ENCODE peak calls at places on chromosome 10, in four cellular contexts. K, O, M and I are unnamed samples.

GRCh38 chr10:71455035-71455434 is 58.3 kb downstream of the CDH23 start:
- DNase-seq in O (no peak), K (no peak), M (no peak), I (no peak)

GRCh38 chr10:73625884-73626753 is 15.2 kb downstream of the MYOZ1 start:
- DNase-seq in K (peak), O (peak), M (peak), I (peak)

GRCh38 chr10:100551231-100551630 is 15.5 kb downstream of the HIF1AN start:
- DNase-seq in M (no peak), O (no peak), K (no peak), I (no peak)

GRCh38 chr10:74103560-74104248 is 46.9 kb downstream of the AP3M1 start:
- DNase-seq in O (no peak), M (no peak), K (peak), I (peak)

GRCh38 chr10:110357252-110357780 is 52.6 kb upstream of the SMNDC1 start:
- DNase-seq in M (peak), O (no peak), K (no peak), I (peak)

GRCh38 chr10:126245501-126245900 is 142.8 kb downstream of the ADAM12 start:
- DNase-seq in O (no peak), K (no peak), M (no peak), I (no peak)

GRCh38 chr10:22417736-22418268 is 72.5 kb downstream of the SPAG6 start:
- DNase-seq in M (no peak), K (no peak), O (no peak), I (no peak)

GRCh38 chr10:30862486-30862885 is 169.2 kb downstream of the ZNF438 start:
- DNase-seq in M (no peak), O (no peak), K (no peak), I (peak)

GRCh38 chr10:17286562-17287089 is 58.6 kb downstream of the VIM start:
- DNase-seq in M (no peak), K (no peak), O (no peak), I (no peak)

GRCh38 chr10:118449521-118449920 is 107.4 kb upstream of the FAM204A start:
- DNase-seq in K (no peak), M (no peak), O (no peak), I (no peak)

GRCh38 chr10:71390435-71390820 is 6.3 kb upstream of the CDH23 start:
- DNase-seq in K (no peak), O (no peak), M (no peak), I (no peak)

GRCh38 chr10:115963848-115964247 is 309.2 kb downstream of the GFRA1 start:
- DNase-seq in O (no peak), M (no peak), K (no peak), I (peak)

GRCh38 chr10:30354669-30355068 is 5.6 kb upstream of the MTPAP start:
- DNase-seq in K (no peak), O (no peak), M (no peak), I (no peak)

GRCh38 chr10:44293306-44293778 is 91.6 kb downstream of the CXCL12 start:
- DNase-seq in M (no peak), O (no peak), K (no peak), I (no peak)

GRCh38 chr10:75717126-75717916 is 285.9 kb downstream of the LRMDA start:
- DNase-seq in M (no peak), O (no peak), K (no peak), I (no peak)

GRCh38 chr10:25226775-25227682 is 52.2 kb downstream of the GPR158 start:
- DNase-seq in M (peak), K (no peak), O (peak), I (peak)

GRCh38 chr10:119778776-119779445 is 53.1 kb downstream of the INPP5F start:
- DNase-seq in M (no peak), K (no peak), O (no peak), I (no peak)

GRCh38 chr10:133114726-133115452 is 27.2 kb downstream of the ADGRA1 start:
- DNase-seq in M (no peak), K (no peak), O (no peak), I (no peak)

GRCh38 chr10:96269438-96270300 is 1.7 kb downstream of the BLNK start:
- DNase-seq in M (no peak), O (no peak), K (no peak), I (no peak)

GRCh38 chr10:79098596-79099015 is 29.8 kb downstream of the ZMIZ1 start:
- DNase-seq in M (peak), K (no peak), O (no peak), I (peak)

GRCh38 chr10:71644307-71645180 is 75.0 kb downstream of the C10orf105 start:
- DNase-seq in M (peak), K (no peak), O (no peak), I (no peak)

GRCh38 chr10:22322663-22323160 is 1.8 kb downstream of the BMI1 start:
- DNase-seq in K (no peak), M (no peak), O (no peak), I (no peak)

GRCh38 chr10:17785276-17785935 is 23.7 kb upstream of the MRC1 start:
- DNase-seq in O (no peak), K (no peak), M (no peak), I (no peak)

GRCh38 chr10:80500572-80501380 is 36.9 kb upstream of the SH2D4B start:
- DNase-seq in K (no peak), M (peak), O (no peak), I (no peak)

GRCh38 chr10:132551093-132551807 is 13.7 kb downstream of the INPP5A start:
- DNase-seq in O (no peak), M (no peak), K (no peak), I (no peak)

GRCh38 chr10:17685227-17685840 is 41.4 kb downstream of the STAM start:
- DNase-seq in O (no peak), M (peak), K (no peak), I (no peak)

GRCh38 chr10:97074256-97075145 is 111.3 kb downstream of the SLIT1 start:
- DNase-seq in M (no peak), O (no peak), K (no peak), I (no peak)

GRCh38 chr10:118792501-118792900 is 37.7 kb upstream of the CACUL1 start:
- DNase-seq in K (no peak), O (no peak), M (no peak), I (no peak)

GRCh38 chr10:94219829-94220228 is 142.9 kb downstream of the NOC3L start:
- DNase-seq in O (no peak), K (no peak), M (no peak), I (peak)

GRCh38 chr10:99329891-99330674 is 927 bp downstream of the CNNM1 start:
- DNase-seq in K (no peak), O (no peak), M (no peak), I (peak)

GRCh38 chr10:24722676-24723385 is 856 bp downstream of the ARHGAP21 start:
- DNase-seq in O (no peak), K (peak), M (no peak), I (peak)

GRCh38 chr10:21989453-21990154 is 13.9 kb downstream of the DNAJC1 start:
- DNase-seq in M (no peak), K (peak), O (peak), I (peak)

GRCh38 chr10:132158810-132159209 is 27.9 kb upstream of the DPYSL4 start:
- DNase-seq in K (no peak), O (no peak), M (no peak), I (no peak)

DNA sequence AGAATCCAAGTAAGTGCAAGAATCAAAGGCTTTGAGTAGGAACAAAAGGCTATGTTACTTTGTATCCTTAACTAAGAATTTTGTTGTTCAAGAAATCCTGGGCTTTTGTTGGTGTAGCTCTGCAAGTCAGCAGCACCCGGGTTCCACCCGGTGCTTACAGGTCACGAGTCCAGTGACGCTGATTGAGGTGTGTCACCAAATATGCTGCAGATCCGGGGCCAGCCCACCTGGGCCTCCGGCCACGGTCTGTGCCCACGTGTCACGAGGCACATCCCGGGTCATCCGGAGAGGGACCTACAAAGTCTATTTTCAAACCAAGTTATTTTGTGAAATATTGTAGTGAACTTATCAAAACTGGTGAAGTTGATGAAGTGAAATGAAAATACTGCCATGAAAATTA is 103.1 kb downstream of the MGMT start:
- DNase-seq in M (no peak), O (no peak), K (no peak), I (no peak)
- TF ChIP-seq CEBPB in M (no peak), O (no peak), K (no peak), I (no peak)

GRCh38 chr10:4595920-4596319 is 230.1 kb upstream of the AKR1E2 start:
- DNase-seq in M (no peak), K (no peak), O (no peak), I (peak)
- TF ChIP-seq RFX5 in M (no peak), K (no peak), O (no peak), I (no peak)

GRCh38 chr10:4721994-4722753 is 103.8 kb upstream of the AKR1E2 start:
- DNase-seq in M (no peak), K (no peak), O (no peak), I (peak)
- TF ChIP-seq CEBPB in M (no peak), K (no peak), O (no peak), I (peak)

DNA sequence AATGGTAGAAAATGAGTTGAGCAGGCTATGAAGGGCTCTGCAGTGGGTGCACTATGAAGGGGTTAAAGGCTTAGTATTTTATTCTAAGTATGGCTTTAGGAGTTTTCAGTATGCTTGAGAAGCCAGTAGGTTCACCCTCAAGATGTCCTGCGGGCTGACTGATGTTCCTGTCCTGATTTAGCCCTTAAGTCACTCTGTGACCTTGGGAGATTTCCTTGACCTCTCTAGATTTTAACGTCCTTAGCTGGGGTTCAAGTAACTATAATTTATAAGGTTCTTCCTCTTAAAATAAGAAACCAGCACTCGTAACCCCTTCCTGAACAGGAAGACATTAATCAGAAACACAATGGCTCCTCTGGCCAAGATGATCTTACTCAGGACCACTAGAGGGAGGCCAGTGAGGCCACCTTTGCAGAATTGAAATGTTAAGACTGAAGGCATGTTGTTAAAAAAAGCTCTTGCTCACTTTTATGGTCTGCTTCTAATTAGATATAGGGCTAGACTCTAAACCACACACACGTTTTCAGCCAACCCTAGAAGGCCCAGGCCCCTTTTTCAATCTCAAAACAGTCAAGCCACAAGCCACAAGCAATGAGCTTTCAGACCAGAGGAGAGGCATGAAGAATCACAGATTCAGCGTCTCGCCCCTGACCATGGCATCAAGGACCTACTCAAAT is 42.0 kb downstream of the CDK1 start:
- DNase-seq in K (no peak), O (no peak), M (peak), I (peak)
- TF ChIP-seq RFX5 in K (no peak), O (no peak), M (no peak), I (no peak)

GRCh38 chr10:621500-621899 is 68.0 kb downstream of the DIP2C start:
- DNase-seq in K (no peak), M (no peak), O (no peak), I (no peak)
- TF ChIP-seq CEBPB in K (no peak), M (no peak), O (no peak), I (no peak)